ENCODE peak calls at places on chromosomes 5 and 9, in four cellular contexts. One of them, this sample, is unnamed.

GRCh38 chr5:172110260-172110815 is 77.7 kb downstream of the STK10 start:
- DNase-seq in hepatocyte: no peak
- DNase-seq in pancreas: no peak
- DNase-seq in fibroblast of mammary gland: no peak
- DNase-seq in this sample: no peak

GRCh38 chr9:69606089-69606488 is 66.1 kb downstream of the APBA1 start:
- DNase-seq in hepatocyte: no peak
- DNase-seq in pancreas: no peak
- DNase-seq in fibroblast of mammary gland: no peak
- DNase-seq in this sample: no peak

GRCh38 chr5:97297063-97297715 is 114.1 kb upstream of the RIOK2 start:
- DNase-seq in hepatocyte: peak
- DNase-seq in pancreas: no peak
- DNase-seq in fibroblast of mammary gland: peak
- DNase-seq in this sample: peak

GRCh38 chr5:139700711-139701693 is 52.9 kb downstream of the CXXC5 start:
- DNase-seq in hepatocyte: peak
- DNase-seq in pancreas: no peak
- DNase-seq in fibroblast of mammary gland: no peak
- DNase-seq in this sample: no peak

GRCh38 chr9:27429917-27430316 is 94.2 kb upstream of the IFNK start:
- DNase-seq in hepatocyte: no peak
- DNase-seq in pancreas: no peak
- DNase-seq in fibroblast of mammary gland: no peak
- DNase-seq in this sample: no peak

GRCh38 chr5:126926152-126926551 is 104.2 kb downstream of the MARCHF3 start:
- DNase-seq in hepatocyte: no peak
- DNase-seq in pancreas: no peak
- DNase-seq in fibroblast of mammary gland: no peak
- DNase-seq in this sample: no peak

GRCh38 chr5:117131876-117132275 is 557.3 kb upstream of the SEMA6A start:
- DNase-seq in hepatocyte: no peak
- DNase-seq in pancreas: no peak
- DNase-seq in fibroblast of mammary gland: no peak
- DNase-seq in this sample: no peak

GRCh38 chr9:129058965-129059795 is 21.7 kb upstream of the DOLPP1 start:
- DNase-seq in hepatocyte: no peak
- DNase-seq in pancreas: peak
- DNase-seq in fibroblast of mammary gland: peak
- DNase-seq in this sample: peak

GRCh38 chr9:123002754-123003153 is 30.7 kb upstream of the GPR21 start:
- DNase-seq in hepatocyte: no peak
- DNase-seq in pancreas: no peak
- DNase-seq in fibroblast of mammary gland: no peak
- DNase-seq in this sample: peak

GRCh38 chr9:124139001-124139400 is 118.7 kb upstream of the NEK6 start:
- DNase-seq in hepatocyte: no peak
- DNase-seq in pancreas: no peak
- DNase-seq in fibroblast of mammary gland: peak
- DNase-seq in this sample: peak

GRCh38 chr5:66877843-66878242 is 281.6 kb downstream of the MAST4 start:
- DNase-seq in hepatocyte: no peak
- DNase-seq in pancreas: no peak
- DNase-seq in fibroblast of mammary gland: peak
- DNase-seq in this sample: peak

GRCh38 chr5:9124071-9124470 is 421.8 kb downstream of the SEMA5A start:
- DNase-seq in hepatocyte: no peak
- DNase-seq in pancreas: peak
- DNase-seq in fibroblast of mammary gland: no peak
- DNase-seq in this sample: no peak

GRCh38 chr5:80069251-80069650 is 34.1 kb downstream of the THBS4 start:
- DNase-seq in hepatocyte: no peak
- DNase-seq in pancreas: no peak
- DNase-seq in fibroblast of mammary gland: no peak
- DNase-seq in this sample: no peak

GRCh38 chr9:99326112-99326916 is 104.2 kb downstream of the SEC61B start:
- DNase-seq in hepatocyte: no peak
- DNase-seq in pancreas: no peak
- DNase-seq in fibroblast of mammary gland: peak
- DNase-seq in this sample: no peak

GRCh38 chr9:84846501-84847323 is 177.2 kb downstream of the NTRK2 start:
- DNase-seq in hepatocyte: no peak
- DNase-seq in pancreas: no peak
- DNase-seq in fibroblast of mammary gland: no peak
- DNase-seq in this sample: no peak

GRCh38 chr5:143931389-143931984 is 119.5 kb downstream of the HMHB1 start:
- DNase-seq in hepatocyte: no peak
- DNase-seq in pancreas: no peak
- DNase-seq in fibroblast of mammary gland: no peak
- DNase-seq in this sample: no peak

GRCh38 chr5:159056201-159056600 is 43.5 kb downstream of the EBF1 start:
- DNase-seq in hepatocyte: no peak
- DNase-seq in pancreas: no peak
- DNase-seq in fibroblast of mammary gland: no peak
- DNase-seq in this sample: no peak
- H3K4me3 ChIP-seq in hepatocyte: no peak
- H3K4me3 ChIP-seq in pancreas: no peak
- H3K4me3 ChIP-seq in fibroblast of mammary gland: no peak
- H3K4me3 ChIP-seq in this sample: no peak

GRCh38 chr5:56669534-56670483 is 145.5 kb upstream of the MAP3K1 start:
- DNase-seq in hepatocyte: peak
- DNase-seq in pancreas: peak
- DNase-seq in fibroblast of mammary gland: peak
- DNase-seq in this sample: no peak
- H3K4me3 ChIP-seq in hepatocyte: no peak
- H3K4me3 ChIP-seq in pancreas: no peak
- H3K4me3 ChIP-seq in fibroblast of mammary gland: no peak
- H3K4me3 ChIP-seq in this sample: no peak

GRCh38 chr5:90557871-90558270 is 726 bp upstream of the ADGRV1 start:
- DNase-seq in hepatocyte: no peak
- DNase-seq in pancreas: no peak
- DNase-seq in fibroblast of mammary gland: no peak
- DNase-seq in this sample: no peak
- H3K4me3 ChIP-seq in hepatocyte: peak
- H3K4me3 ChIP-seq in pancreas: peak
- H3K4me3 ChIP-seq in fibroblast of mammary gland: no peak
- H3K4me3 ChIP-seq in this sample: peak

GRCh38 chr5:3004361-3005080 is 253.0 kb upstream of the IRX2 start:
- DNase-seq in hepatocyte: no peak
- DNase-seq in pancreas: no peak
- DNase-seq in fibroblast of mammary gland: no peak
- DNase-seq in this sample: no peak
- H3K4me3 ChIP-seq in hepatocyte: no peak
- H3K4me3 ChIP-seq in pancreas: no peak
- H3K4me3 ChIP-seq in fibroblast of mammary gland: no peak
- H3K4me3 ChIP-seq in this sample: no peak

GRCh38 chr9:107830479-107830878 is 340.9 kb upstream of the KLF4 start:
- DNase-seq in hepatocyte: no peak
- DNase-seq in pancreas: no peak
- DNase-seq in fibroblast of mammary gland: no peak
- DNase-seq in this sample: no peak
- H3K4me3 ChIP-seq in hepatocyte: no peak
- H3K4me3 ChIP-seq in pancreas: no peak
- H3K4me3 ChIP-seq in fibroblast of mammary gland: no peak
- H3K4me3 ChIP-seq in this sample: no peak

GRCh38 chr5:59296317-59297264 is 596.9 kb downstream of the PDE4D start:
- DNase-seq in hepatocyte: no peak
- DNase-seq in pancreas: no peak
- DNase-seq in fibroblast of mammary gland: peak
- DNase-seq in this sample: no peak
- H3K4me3 ChIP-seq in hepatocyte: peak
- H3K4me3 ChIP-seq in pancreas: no peak
- H3K4me3 ChIP-seq in fibroblast of mammary gland: peak
- H3K4me3 ChIP-seq in this sample: peak

DNA sequence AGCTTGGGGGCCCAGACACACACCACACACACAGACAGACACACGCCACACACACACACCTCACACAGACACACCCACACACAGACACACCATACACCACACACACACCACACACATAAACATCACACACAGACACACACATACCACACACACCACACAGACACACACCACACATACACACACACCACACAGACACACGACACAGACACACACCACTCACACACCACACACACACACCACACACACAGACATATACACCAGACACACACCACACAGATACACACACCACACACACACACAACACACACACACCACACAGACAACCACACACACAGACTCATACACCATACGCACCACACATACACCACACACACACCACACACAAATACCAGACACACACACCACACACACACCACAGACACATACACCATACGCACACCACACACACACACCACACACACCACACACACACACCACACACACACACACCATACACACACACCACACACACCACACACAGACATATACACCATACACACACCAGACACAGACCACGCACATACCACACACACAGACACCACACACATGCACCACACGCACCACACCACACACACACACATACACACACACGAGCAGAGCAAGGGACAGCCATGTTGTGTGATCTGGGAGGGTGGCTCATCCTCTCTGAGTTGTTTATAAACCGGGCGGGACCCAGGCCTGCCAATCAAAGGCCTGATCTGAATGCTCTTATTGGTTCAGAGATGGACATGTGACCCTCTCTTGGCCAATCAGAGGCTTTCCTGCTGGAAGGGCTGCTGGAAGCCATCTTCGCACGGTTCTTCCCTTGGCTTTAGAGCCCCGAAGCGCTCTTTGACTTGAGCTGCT is 148.3 kb downstream of the GAPVD1 start:
- DNase-seq in hepatocyte: no peak
- DNase-seq in pancreas: no peak
- DNase-seq in fibroblast of mammary gland: peak
- DNase-seq in this sample: peak
- H3K4me3 ChIP-seq in hepatocyte: no peak
- H3K4me3 ChIP-seq in pancreas: no peak
- H3K4me3 ChIP-seq in fibroblast of mammary gland: no peak
- H3K4me3 ChIP-seq in this sample: no peak

GRCh38 chr5:150300496-150301169 is 2.1 kb downstream of the ARSI start:
- DNase-seq in hepatocyte: no peak
- DNase-seq in pancreas: no peak
- DNase-seq in fibroblast of mammary gland: no peak
- DNase-seq in this sample: no peak
- H3K4me3 ChIP-seq in hepatocyte: no peak
- H3K4me3 ChIP-seq in pancreas: no peak
- H3K4me3 ChIP-seq in fibroblast of mammary gland: no peak
- H3K4me3 ChIP-seq in this sample: no peak

GRCh38 chr5:19880859-19881436 is 107.1 kb downstream of the CDH18 start:
- DNase-seq in hepatocyte: peak
- DNase-seq in pancreas: no peak
- DNase-seq in fibroblast of mammary gland: no peak
- DNase-seq in this sample: no peak
- H3K4me3 ChIP-seq in hepatocyte: no peak
- H3K4me3 ChIP-seq in pancreas: no peak
- H3K4me3 ChIP-seq in fibroblast of mammary gland: no peak
- H3K4me3 ChIP-seq in this sample: no peak

DNA sequence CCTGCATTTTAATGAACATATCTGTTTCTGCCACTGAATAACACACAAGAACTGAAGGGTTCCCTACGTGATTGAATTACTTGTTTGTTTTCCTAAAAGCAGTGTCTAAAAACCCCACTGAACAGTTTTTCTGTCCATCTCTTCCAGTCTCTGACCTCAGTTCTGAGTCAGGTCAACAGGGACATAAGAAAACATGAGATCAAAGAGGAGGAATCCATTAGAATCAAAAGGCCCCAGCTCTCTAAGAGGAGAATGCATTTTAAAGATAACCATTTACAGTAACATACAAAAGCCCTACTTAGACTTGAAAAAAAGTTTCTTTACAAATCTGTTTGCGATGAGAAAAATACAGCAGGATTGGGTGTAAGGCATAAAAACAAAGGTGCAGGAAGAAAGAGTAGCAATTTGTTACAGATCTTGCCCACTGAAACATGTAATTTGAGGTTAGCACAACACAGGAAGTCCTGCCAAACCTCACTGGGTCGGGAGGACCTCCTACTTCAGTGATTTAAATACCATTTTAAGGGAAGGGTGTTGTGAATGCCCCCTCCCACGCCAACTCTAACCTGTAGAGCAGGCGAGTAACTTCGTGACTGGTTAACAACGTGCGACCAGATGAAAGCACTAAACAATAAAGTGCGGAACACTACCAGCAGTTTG is 1.4 kb downstream of the QSOX2 start:
- DNase-seq in hepatocyte: no peak
- DNase-seq in pancreas: peak
- DNase-seq in fibroblast of mammary gland: no peak
- DNase-seq in this sample: no peak
- H3K4me3 ChIP-seq in hepatocyte: peak
- H3K4me3 ChIP-seq in pancreas: peak
- H3K4me3 ChIP-seq in fibroblast of mammary gland: peak
- H3K4me3 ChIP-seq in this sample: peak